ENCODE peak calls at places on chromosomes 7 and 10, in eight cellular contexts. One of them, this sample, is unnamed.

GRCh38 chr10:26441491-26442214 is 3.5 kb downstream of the APBB1IP start:
- DNase-seq in OCI-LY7: peak; percentile 27
- DNase-seq in fibroblast of the aortic adventitia: peak; percentile 35
- DNase-seq in AG10803: peak; percentile 74
- DNase-seq in upper lobe of right lung: no peak
- DNase-seq in AG09309: peak; percentile 41
- DNase-seq in astrocyte of the spinal cord: peak; percentile 50
- DNase-seq in PC-9: no peak
- DNase-seq in this sample: no peak

GRCh38 chr10:10845826-10846225 is 171.8 kb upstream of the CELF2 start:
- DNase-seq in OCI-LY7: no peak
- DNase-seq in fibroblast of the aortic adventitia: no peak
- DNase-seq in AG10803: no peak
- DNase-seq in upper lobe of right lung: no peak
- DNase-seq in AG09309: no peak
- DNase-seq in astrocyte of the spinal cord: no peak
- DNase-seq in PC-9: no peak
- DNase-seq in this sample: no peak

GRCh38 chr7:25427721-25428120 is 199.4 kb upstream of the NPVF start:
- DNase-seq in OCI-LY7: peak; percentile 6
- DNase-seq in fibroblast of the aortic adventitia: no peak
- DNase-seq in AG10803: no peak
- DNase-seq in upper lobe of right lung: no peak
- DNase-seq in AG09309: no peak
- DNase-seq in astrocyte of the spinal cord: no peak
- DNase-seq in PC-9: no peak
- DNase-seq in this sample: no peak

GRCh38 chr10:132306951-132307751 is 599 bp downstream of the STK32C start:
- DNase-seq in OCI-LY7: no peak
- DNase-seq in fibroblast of the aortic adventitia: no peak
- DNase-seq in AG10803: no peak
- DNase-seq in upper lobe of right lung: peak; percentile 88
- DNase-seq in AG09309: no peak
- DNase-seq in astrocyte of the spinal cord: no peak
- DNase-seq in PC-9: peak; percentile 63
- DNase-seq in this sample: peak; percentile 74

GRCh38 chr7:110573862-110574528 is 516.9 kb upstream of the LRRN3 start:
- DNase-seq in OCI-LY7: no peak
- DNase-seq in fibroblast of the aortic adventitia: no peak
- DNase-seq in AG10803: peak; percentile 27
- DNase-seq in upper lobe of right lung: no peak
- DNase-seq in AG09309: no peak
- DNase-seq in astrocyte of the spinal cord: peak; percentile 84
- DNase-seq in PC-9: peak; percentile 82
- DNase-seq in this sample: no peak

GRCh38 chr10:18658301-18658991 is 785 bp upstream of the ARL5B start:
- DNase-seq in OCI-LY7: peak; percentile 27
- DNase-seq in fibroblast of the aortic adventitia: peak; percentile 79
- DNase-seq in AG10803: peak; percentile 72
- DNase-seq in upper lobe of right lung: no peak
- DNase-seq in AG09309: no peak
- DNase-seq in astrocyte of the spinal cord: peak; percentile 29
- DNase-seq in PC-9: no peak
- DNase-seq in this sample: no peak

GRCh38 chr7:123355576-123356195 is 155.9 kb upstream of the SLC13A1 start:
- DNase-seq in OCI-LY7: no peak
- DNase-seq in fibroblast of the aortic adventitia: no peak
- DNase-seq in AG10803: no peak
- DNase-seq in upper lobe of right lung: no peak
- DNase-seq in AG09309: no peak
- DNase-seq in astrocyte of the spinal cord: peak; percentile 45
- DNase-seq in PC-9: no peak
- DNase-seq in this sample: no peak

GRCh38 chr7:31051598-31052503 is at the start of gene ADCYAP1R1:
- DNase-seq in OCI-LY7: no peak
- DNase-seq in fibroblast of the aortic adventitia: no peak
- DNase-seq in AG10803: no peak
- DNase-seq in upper lobe of right lung: no peak
- DNase-seq in AG09309: no peak
- DNase-seq in astrocyte of the spinal cord: no peak
- DNase-seq in PC-9: no peak
- DNase-seq in this sample: no peak

GRCh38 chr7:28630350-28630749 is 218.0 kb downstream of the CREB5 start:
- DNase-seq in OCI-LY7: no peak
- DNase-seq in fibroblast of the aortic adventitia: peak; percentile 56
- DNase-seq in AG10803: peak; percentile 64
- DNase-seq in upper lobe of right lung: no peak
- DNase-seq in AG09309: peak; percentile 46
- DNase-seq in astrocyte of the spinal cord: peak; percentile 41
- DNase-seq in PC-9: no peak
- DNase-seq in this sample: no peak

GRCh38 chr7:256461-256940 is 33.5 kb upstream of the FOXL3 start:
- DNase-seq in OCI-LY7: no peak
- DNase-seq in fibroblast of the aortic adventitia: no peak
- DNase-seq in AG10803: no peak
- DNase-seq in upper lobe of right lung: peak; percentile 62
- DNase-seq in AG09309: no peak
- DNase-seq in astrocyte of the spinal cord: no peak
- DNase-seq in PC-9: no peak
- DNase-seq in this sample: peak; percentile 63

GRCh38 chr7:94561841-94562514 is 52.4 kb downstream of the CASD1 start:
- DNase-seq in OCI-LY7: no peak
- DNase-seq in fibroblast of the aortic adventitia: peak; percentile 21
- DNase-seq in AG10803: peak; percentile 31
- DNase-seq in upper lobe of right lung: no peak
- DNase-seq in AG09309: no peak
- DNase-seq in astrocyte of the spinal cord: peak; percentile 36
- DNase-seq in PC-9: no peak
- DNase-seq in this sample: no peak

GRCh38 chr7:113790025-113790424 is 128.8 kb downstream of the PPP1R3A start:
- DNase-seq in OCI-LY7: no peak
- DNase-seq in fibroblast of the aortic adventitia: no peak
- DNase-seq in AG10803: no peak
- DNase-seq in upper lobe of right lung: no peak
- DNase-seq in AG09309: no peak
- DNase-seq in astrocyte of the spinal cord: no peak
- DNase-seq in PC-9: no peak
- DNase-seq in this sample: no peak

GRCh38 chr7:113787106-113787505 is 131.7 kb downstream of the PPP1R3A start:
- DNase-seq in OCI-LY7: no peak
- DNase-seq in fibroblast of the aortic adventitia: no peak
- DNase-seq in AG10803: no peak
- DNase-seq in upper lobe of right lung: no peak
- DNase-seq in AG09309: no peak
- DNase-seq in astrocyte of the spinal cord: no peak
- DNase-seq in PC-9: no peak
- DNase-seq in this sample: no peak

GRCh38 chr7:113783403-113783802 is 135.4 kb downstream of the PPP1R3A start:
- DNase-seq in OCI-LY7: no peak
- DNase-seq in fibroblast of the aortic adventitia: no peak
- DNase-seq in AG10803: no peak
- DNase-seq in upper lobe of right lung: no peak
- DNase-seq in AG09309: no peak
- DNase-seq in astrocyte of the spinal cord: no peak
- DNase-seq in PC-9: no peak
- DNase-seq in this sample: no peak

GRCh38 chr7:113784317-113784716 is 134.5 kb downstream of the PPP1R3A start:
- DNase-seq in OCI-LY7: no peak
- DNase-seq in fibroblast of the aortic adventitia: no peak
- DNase-seq in AG10803: no peak
- DNase-seq in upper lobe of right lung: no peak
- DNase-seq in AG09309: no peak
- DNase-seq in astrocyte of the spinal cord: no peak
- DNase-seq in PC-9: no peak
- DNase-seq in this sample: no peak
- H3K4me3 ChIP-seq in OCI-LY7: no peak overlapping the region
- H3K4me3 ChIP-seq in fibroblast of the aortic adventitia: no peak overlapping the region
- H3K4me3 ChIP-seq in AG10803: no peak overlapping the region
- H3K4me3 ChIP-seq in upper lobe of right lung: no peak overlapping the region
- H3K4me3 ChIP-seq in AG09309: no peak overlapping the region
- H3K4me3 ChIP-seq in astrocyte of the spinal cord: no peak overlapping the region
- H3K4me3 ChIP-seq in PC-9: no peak overlapping the region
- H3K4me3 ChIP-seq in this sample: no peak overlapping the region

GRCh38 chr7:13731643-13732042 is 257.8 kb downstream of the ETV1 start:
- DNase-seq in OCI-LY7: no peak
- DNase-seq in fibroblast of the aortic adventitia: no peak
- DNase-seq in AG10803: no peak
- DNase-seq in upper lobe of right lung: no peak
- DNase-seq in AG09309: no peak
- DNase-seq in astrocyte of the spinal cord: peak; percentile 59
- DNase-seq in PC-9: no peak
- DNase-seq in this sample: no peak
- H3K4me3 ChIP-seq in OCI-LY7: no peak overlapping the region
- H3K4me3 ChIP-seq in fibroblast of the aortic adventitia: no peak overlapping the region
- H3K4me3 ChIP-seq in AG10803: no peak overlapping the region
- H3K4me3 ChIP-seq in upper lobe of right lung: no peak overlapping the region
- H3K4me3 ChIP-seq in AG09309: no peak overlapping the region
- H3K4me3 ChIP-seq in astrocyte of the spinal cord: no peak overlapping the region
- H3K4me3 ChIP-seq in PC-9: no peak overlapping the region
- H3K4me3 ChIP-seq in this sample: no peak overlapping the region

DNA sequence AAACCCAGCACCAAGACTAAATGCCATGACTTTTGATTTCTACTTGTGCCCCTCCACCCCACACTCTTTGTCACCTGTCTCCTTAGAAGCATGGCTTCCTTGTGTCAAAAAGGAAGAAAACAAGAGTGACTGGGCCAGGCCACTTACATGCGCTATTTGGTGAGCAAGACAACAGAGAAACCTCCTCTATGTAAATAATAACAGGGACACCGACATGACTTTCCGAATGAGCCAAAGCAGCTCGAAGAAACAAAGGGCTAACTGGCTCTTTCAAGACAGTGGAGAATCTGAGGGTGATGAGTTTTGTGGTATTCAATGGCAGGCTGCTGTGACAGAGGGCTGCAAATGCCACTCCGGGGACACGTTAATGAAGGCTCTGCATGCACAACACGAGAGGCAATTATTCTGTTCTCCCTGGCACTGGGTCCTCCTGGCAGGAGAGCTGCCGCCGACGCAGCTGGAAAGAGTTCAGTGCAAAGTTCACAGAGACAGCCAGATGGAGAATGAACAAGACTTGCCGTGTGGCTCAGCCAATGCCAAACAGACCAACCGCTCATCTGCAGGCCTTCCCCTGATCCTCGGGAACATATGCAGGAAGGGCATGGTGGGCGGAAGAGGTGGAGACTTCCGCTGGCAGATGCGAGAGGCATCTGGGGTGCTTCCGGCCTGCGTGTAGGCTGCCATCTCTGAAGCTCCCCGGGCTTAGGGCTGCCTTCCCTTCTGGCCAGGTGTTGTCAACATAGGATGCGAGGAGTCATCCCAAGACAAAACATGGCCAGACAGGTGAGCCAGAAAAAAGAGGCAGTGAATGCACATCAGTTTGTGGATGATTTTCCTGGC is 59.1 kb upstream of the SMNDC1 start:
- DNase-seq in OCI-LY7: no peak
- DNase-seq in fibroblast of the aortic adventitia: no peak
- DNase-seq in AG10803: no peak
- DNase-seq in upper lobe of right lung: no peak
- DNase-seq in AG09309: no peak
- DNase-seq in astrocyte of the spinal cord: no peak
- DNase-seq in PC-9: no peak
- DNase-seq in this sample: no peak
- H3K4me3 ChIP-seq in OCI-LY7: no peak overlapping the region
- H3K4me3 ChIP-seq in fibroblast of the aortic adventitia: no peak overlapping the region
- H3K4me3 ChIP-seq in AG10803: no peak overlapping the region
- H3K4me3 ChIP-seq in upper lobe of right lung: no peak overlapping the region
- H3K4me3 ChIP-seq in AG09309: no peak overlapping the region
- H3K4me3 ChIP-seq in astrocyte of the spinal cord: no peak overlapping the region
- H3K4me3 ChIP-seq in PC-9: no peak overlapping the region
- H3K4me3 ChIP-seq in this sample: no peak overlapping the region

GRCh38 chr10:86211691-86212390 is 154.8 kb downstream of the GRID1 start:
- DNase-seq in OCI-LY7: no peak
- DNase-seq in fibroblast of the aortic adventitia: no peak
- DNase-seq in AG10803: no peak
- DNase-seq in upper lobe of right lung: no peak
- DNase-seq in AG09309: no peak
- DNase-seq in astrocyte of the spinal cord: no peak
- DNase-seq in PC-9: no peak
- DNase-seq in this sample: no peak
- H3K4me3 ChIP-seq in OCI-LY7: no peak overlapping the region
- H3K4me3 ChIP-seq in fibroblast of the aortic adventitia: no peak overlapping the region
- H3K4me3 ChIP-seq in AG10803: no peak overlapping the region
- H3K4me3 ChIP-seq in upper lobe of right lung: no peak overlapping the region
- H3K4me3 ChIP-seq in AG09309: no peak overlapping the region
- H3K4me3 ChIP-seq in astrocyte of the spinal cord: no peak overlapping the region
- H3K4me3 ChIP-seq in PC-9: no peak overlapping the region
- H3K4me3 ChIP-seq in this sample: no peak overlapping the region

GRCh38 chr10:97736902-97737769 is at the start of gene ZFYVE27:
- DNase-seq in OCI-LY7: peak; percentile 95
- DNase-seq in fibroblast of the aortic adventitia: peak; percentile 95
- DNase-seq in AG10803: peak; percentile 91
- DNase-seq in upper lobe of right lung: peak; percentile 99
- DNase-seq in AG09309: peak; percentile 74
- DNase-seq in astrocyte of the spinal cord: peak; percentile 93
- DNase-seq in PC-9: peak; percentile 70
- DNase-seq in this sample: peak; percentile 92

GRCh38 chr10:97738616-97739015 is 1.7 kb downstream of the ZFYVE27 start:
- DNase-seq in OCI-LY7: no peak
- DNase-seq in fibroblast of the aortic adventitia: no peak
- DNase-seq in AG10803: no peak
- DNase-seq in upper lobe of right lung: no peak
- DNase-seq in AG09309: no peak
- DNase-seq in astrocyte of the spinal cord: no peak
- DNase-seq in PC-9: no peak
- DNase-seq in this sample: no peak

GRCh38 chr10:97737770-97738265 is 890 bp downstream of the ZFYVE27 start:
- DNase-seq in OCI-LY7: no peak
- DNase-seq in fibroblast of the aortic adventitia: no peak
- DNase-seq in AG10803: no peak
- DNase-seq in upper lobe of right lung: no peak
- DNase-seq in AG09309: no peak
- DNase-seq in astrocyte of the spinal cord: no peak
- DNase-seq in PC-9: no peak
- DNase-seq in this sample: no peak

GRCh38 chr10:97734021-97734420 is 2.9 kb upstream of the ZFYVE27 start:
- DNase-seq in OCI-LY7: no peak
- DNase-seq in fibroblast of the aortic adventitia: no peak
- DNase-seq in AG10803: no peak
- DNase-seq in upper lobe of right lung: no peak
- DNase-seq in AG09309: no peak
- DNase-seq in astrocyte of the spinal cord: no peak
- DNase-seq in PC-9: no peak
- DNase-seq in this sample: no peak

GRCh38 chr10:97736403-97736901 is 476 bp upstream of the ZFYVE27 start:
- DNase-seq in OCI-LY7: no peak
- DNase-seq in fibroblast of the aortic adventitia: no peak
- DNase-seq in AG10803: no peak
- DNase-seq in upper lobe of right lung: no peak
- DNase-seq in AG09309: no peak
- DNase-seq in astrocyte of the spinal cord: no peak
- DNase-seq in PC-9: no peak
- DNase-seq in this sample: no peak
- H3K4me3 ChIP-seq in OCI-LY7: peak overlapping the region; percentile 88
- H3K4me3 ChIP-seq in fibroblast of the aortic adventitia: peak overlapping the region; percentile 40
- H3K4me3 ChIP-seq in AG10803: peak overlapping the region; percentile 38
- H3K4me3 ChIP-seq in upper lobe of right lung: peak overlapping the region; percentile 99
- H3K4me3 ChIP-seq in AG09309: peak overlapping the region; percentile 95
- H3K4me3 ChIP-seq in astrocyte of the spinal cord: peak overlapping the region; percentile 96
- H3K4me3 ChIP-seq in PC-9: peak overlapping the region; percentile 94
- H3K4me3 ChIP-seq in this sample: peak overlapping the region; percentile 89

This sample was measured in RWPE2.